ENCODE peak calls at places on chromosome 22, in four cellular contexts. One of them, this sample, is unnamed.

GRCh38 chr22:43313497-43314474 is 29.4 kb downstream of the SCUBE1 start:
- ATAC-seq in lower lobe of right lung: peak; percentile 74
- ATAC-seq in left lung: peak; percentile 74
- ATAC-seq in RWPE2: no peak
- ATAC-seq in this sample: peak; percentile 61

GRCh38 chr22:42624551-42625106 is 9.9 kb upstream of the POLDIP3 start:
- ATAC-seq in left lung: no peak
- ATAC-seq in RWPE2: no peak
- ATAC-seq in lower lobe of right lung: no peak
- ATAC-seq in this sample: no peak

GRCh38 chr22:26484360-26484706 is 656 bp downstream of the SRRD start:
- ATAC-seq in RWPE2: no peak
- ATAC-seq in lower lobe of right lung: no peak
- ATAC-seq in left lung: no peak
- ATAC-seq in this sample: no peak

GRCh38 chr22:29879738-29880137 is 3.2 kb upstream of the MTMR3 start:
- ATAC-seq in left lung: no peak
- ATAC-seq in lower lobe of right lung: no peak
- ATAC-seq in RWPE2: no peak
- ATAC-seq in this sample: no peak

GRCh38 chr22:50308597-50308935 is 1.1 kb upstream of the PLXNB2 start:
- ATAC-seq in left lung: peak; percentile 6
- ATAC-seq in RWPE2: no peak
- ATAC-seq in lower lobe of right lung: peak; percentile 44
- ATAC-seq in this sample: peak; percentile 58

GRCh38 chr22:25772288-25772687 is 30.3 kb downstream of the MYO18B start:
- ATAC-seq in left lung: no peak
- ATAC-seq in RWPE2: no peak
- ATAC-seq in lower lobe of right lung: no peak
- ATAC-seq in this sample: no peak

GRCh38 chr22:22940961-22941605 is 53.5 kb downstream of the IGLL5 start:
- ATAC-seq in RWPE2: no peak
- ATAC-seq in left lung: no peak
- ATAC-seq in lower lobe of right lung: no peak
- ATAC-seq in this sample: no peak

GRCh38 chr22:28710112-28710888 is 30.7 kb upstream of the TTC28 start:
- ATAC-seq in RWPE2: peak; percentile 89
- ATAC-seq in lower lobe of right lung: no peak
- ATAC-seq in left lung: peak; percentile 56
- ATAC-seq in this sample: no peak

GRCh38 chr22:42938449-42938848 is 76.5 kb downstream of the PACSIN2 start:
- ATAC-seq in lower lobe of right lung: peak; percentile 59
- ATAC-seq in left lung: peak; percentile 13
- ATAC-seq in RWPE2: no peak
- ATAC-seq in this sample: no peak

GRCh38 chr22:19767427-19768380 is 7.1 kb downstream of the TBX1 start:
- ATAC-seq in lower lobe of right lung: peak; percentile 8
- ATAC-seq in RWPE2: peak; percentile 15
- ATAC-seq in left lung: peak; percentile 35
- ATAC-seq in this sample: peak; percentile 44

GRCh38 chr22:29917052-29917902 is 34.3 kb downstream of the MTMR3 start:
- ATAC-seq in lower lobe of right lung: no peak
- ATAC-seq in left lung: no peak
- ATAC-seq in RWPE2: no peak
- ATAC-seq in this sample: peak; percentile 72

GRCh38 chr22:36413022-36413770 is 25.4 kb upstream of the MYH9 start:
- ATAC-seq in lower lobe of right lung: no peak
- ATAC-seq in RWPE2: no peak
- ATAC-seq in left lung: no peak
- ATAC-seq in this sample: no peak

GRCh38 chr22:38097557-38098409 is 12.7 kb downstream of the BAIAP2L2 start:
- ATAC-seq in left lung: peak; percentile 29
- ATAC-seq in RWPE2: no peak
- ATAC-seq in lower lobe of right lung: peak; percentile 49
- ATAC-seq in this sample: no peak

GRCh38 chr22:29627196-29627535 is 23.7 kb downstream of the NF2 start:
- ATAC-seq in RWPE2: no peak
- ATAC-seq in left lung: no peak
- ATAC-seq in lower lobe of right lung: no peak
- ATAC-seq in this sample: no peak

GRCh38 chr22:21677606-21678443 is 12.0 kb downstream of the PPIL2 start:
- ATAC-seq in lower lobe of right lung: no peak
- ATAC-seq in left lung: no peak
- ATAC-seq in RWPE2: no peak
- ATAC-seq in this sample: no peak

GRCh38 chr22:35596821-35597220 is 20.3 kb downstream of the MB start:
- ATAC-seq in lower lobe of right lung: no peak
- ATAC-seq in left lung: no peak
- ATAC-seq in RWPE2: no peak
- ATAC-seq in this sample: no peak

DNA sequence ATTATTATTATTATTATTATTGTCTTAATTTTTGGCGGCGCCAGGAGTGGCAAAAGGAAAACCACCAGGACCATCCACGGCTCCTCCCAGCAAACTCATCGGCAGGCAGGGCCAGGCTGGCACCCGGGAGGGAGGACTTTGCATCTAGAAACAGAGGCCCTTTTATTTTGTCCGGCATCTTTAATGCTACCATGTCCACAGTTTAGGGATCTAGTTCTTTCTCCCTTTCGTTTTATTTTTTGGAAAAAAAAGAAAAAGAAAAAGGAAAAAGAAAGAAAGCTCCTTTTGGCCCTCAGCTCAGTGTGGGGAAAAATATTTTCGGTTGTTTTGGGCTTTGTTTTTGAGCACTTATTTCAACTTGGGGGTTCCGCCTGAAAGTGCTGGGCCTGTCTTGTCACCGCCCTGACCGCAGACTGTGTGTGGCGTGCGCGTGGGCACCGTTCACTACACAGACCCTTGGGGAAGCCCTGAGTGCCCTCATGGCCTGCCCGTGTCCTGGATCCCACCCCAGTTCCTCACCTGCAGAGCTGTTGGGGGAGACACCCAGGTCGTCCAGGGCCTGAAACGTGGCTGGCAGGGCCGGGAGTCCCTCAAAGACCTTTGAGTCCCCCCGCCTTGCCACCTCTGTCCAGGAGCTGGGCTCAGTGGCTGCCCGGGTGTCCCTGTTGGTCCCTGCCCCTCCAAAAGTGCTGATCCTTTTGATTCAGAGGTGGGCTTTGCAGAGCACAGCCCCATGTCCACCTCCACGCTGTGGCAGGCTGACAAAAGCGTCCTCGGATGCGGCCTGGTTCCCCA is 69.1 kb upstream of the PPARA start:
- ATAC-seq in left lung: no peak
- ATAC-seq in RWPE2: no peak
- ATAC-seq in lower lobe of right lung: no peak
- ATAC-seq in this sample: no peak
- H3K4me3 ChIP-seq in left lung: peak overlapping the region; percentile 75
- H3K4me3 ChIP-seq in RWPE2: peak overlapping the region; percentile 64
- H3K4me3 ChIP-seq in lower lobe of right lung: peak overlapping the region; percentile 93
- H3K4me3 ChIP-seq in this sample: peak overlapping the region; percentile 91

DNA sequence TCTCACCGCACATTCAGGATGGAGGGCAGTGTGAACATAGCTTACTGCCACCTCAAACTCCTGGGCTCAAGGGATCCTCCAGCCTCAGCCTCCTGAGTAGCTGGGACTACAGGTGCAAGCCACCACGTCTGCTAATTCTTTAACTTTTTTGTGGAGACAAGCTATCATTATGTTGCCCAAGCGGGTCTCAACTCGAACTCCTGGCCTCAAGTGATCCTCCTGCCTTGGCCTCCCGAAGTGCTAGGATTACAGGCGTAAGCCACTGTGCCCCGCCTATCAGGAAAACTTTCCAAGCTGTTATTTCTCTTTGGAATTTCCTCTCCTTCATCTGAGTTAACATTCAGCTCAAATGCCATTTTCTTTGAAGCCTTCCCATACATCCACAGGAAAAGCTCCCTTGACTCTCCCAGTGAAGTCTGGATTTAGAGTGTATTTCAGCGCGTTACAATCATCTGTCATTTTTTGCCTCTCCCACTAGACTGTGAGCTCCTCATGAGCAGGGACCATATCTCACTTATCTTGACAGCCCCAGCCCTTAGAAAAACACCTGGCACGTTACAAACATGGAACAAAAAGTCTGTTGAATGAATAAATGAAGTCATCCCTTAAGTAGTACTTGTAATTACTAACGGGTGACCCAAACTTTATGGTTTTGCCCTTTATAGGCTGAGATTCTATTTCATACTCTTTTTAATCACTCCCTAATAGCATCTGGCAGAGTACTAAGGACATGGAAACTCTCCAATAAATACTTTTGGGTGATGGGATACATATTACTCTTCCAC is 2.2 kb downstream of the MRTFA start:
- ATAC-seq in left lung: no peak
- ATAC-seq in RWPE2: no peak
- ATAC-seq in lower lobe of right lung: no peak
- ATAC-seq in this sample: no peak
- H3K4me3 ChIP-seq in left lung: peak overlapping the region; percentile 96
- H3K4me3 ChIP-seq in RWPE2: peak overlapping the region; percentile 92
- H3K4me3 ChIP-seq in lower lobe of right lung: peak overlapping the region; percentile 80
- H3K4me3 ChIP-seq in this sample: peak overlapping the region; percentile 98

DNA sequence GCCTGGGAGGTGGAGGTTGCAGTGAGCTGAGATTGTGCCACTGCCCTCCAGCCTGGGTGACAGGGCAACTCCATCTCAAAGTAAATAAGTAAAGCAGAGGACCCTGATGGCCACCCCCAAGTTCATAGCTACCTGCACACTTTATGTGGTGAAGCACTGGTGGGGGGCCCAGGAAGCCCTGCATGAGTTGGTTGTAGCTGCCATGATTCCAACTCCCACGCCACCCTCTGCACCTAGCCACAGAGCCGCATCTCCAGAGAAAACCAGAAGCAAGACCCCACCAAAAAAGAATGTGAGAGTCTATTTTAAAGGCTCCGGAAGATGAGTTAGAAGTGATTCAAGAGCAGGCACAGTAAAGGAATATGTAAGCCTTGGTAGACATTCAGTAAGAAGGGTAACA is 20.4 kb upstream of the TMA7B start:
- ATAC-seq in lower lobe of right lung: no peak
- ATAC-seq in left lung: no peak
- ATAC-seq in RWPE2: no peak
- ATAC-seq in this sample: no peak
- H3K4me3 ChIP-seq in lower lobe of right lung: no peak overlapping the region
- H3K4me3 ChIP-seq in left lung: no peak overlapping the region
- H3K4me3 ChIP-seq in RWPE2: no peak overlapping the region
- H3K4me3 ChIP-seq in this sample: no peak overlapping the region

GRCh38 chr22:17638182-17638431 is 450 bp upstream of the BCL2L13 start:
- ATAC-seq in RWPE2: peak; percentile 56
- ATAC-seq in lower lobe of right lung: no peak
- ATAC-seq in left lung: peak; percentile 63
- ATAC-seq in this sample: peak; percentile 59

GRCh38 chr22:17633998-17634323 is 4.6 kb upstream of the BCL2L13 start:
- ATAC-seq in lower lobe of right lung: no peak
- ATAC-seq in RWPE2: no peak
- ATAC-seq in left lung: no peak
- ATAC-seq in this sample: no peak

GRCh38 chr22:17638432-17639237 is at the start of gene BCL2L13:
- ATAC-seq in RWPE2: peak; percentile 87
- ATAC-seq in left lung: peak; percentile 98
- ATAC-seq in lower lobe of right lung: peak; percentile 98
- ATAC-seq in this sample: peak; percentile 98

GRCh38 chr22:17634696-17635095 is 3.9 kb upstream of the BCL2L13 start:
- ATAC-seq in left lung: no peak
- ATAC-seq in lower lobe of right lung: no peak
- ATAC-seq in RWPE2: no peak
- ATAC-seq in this sample: no peak

DNA sequence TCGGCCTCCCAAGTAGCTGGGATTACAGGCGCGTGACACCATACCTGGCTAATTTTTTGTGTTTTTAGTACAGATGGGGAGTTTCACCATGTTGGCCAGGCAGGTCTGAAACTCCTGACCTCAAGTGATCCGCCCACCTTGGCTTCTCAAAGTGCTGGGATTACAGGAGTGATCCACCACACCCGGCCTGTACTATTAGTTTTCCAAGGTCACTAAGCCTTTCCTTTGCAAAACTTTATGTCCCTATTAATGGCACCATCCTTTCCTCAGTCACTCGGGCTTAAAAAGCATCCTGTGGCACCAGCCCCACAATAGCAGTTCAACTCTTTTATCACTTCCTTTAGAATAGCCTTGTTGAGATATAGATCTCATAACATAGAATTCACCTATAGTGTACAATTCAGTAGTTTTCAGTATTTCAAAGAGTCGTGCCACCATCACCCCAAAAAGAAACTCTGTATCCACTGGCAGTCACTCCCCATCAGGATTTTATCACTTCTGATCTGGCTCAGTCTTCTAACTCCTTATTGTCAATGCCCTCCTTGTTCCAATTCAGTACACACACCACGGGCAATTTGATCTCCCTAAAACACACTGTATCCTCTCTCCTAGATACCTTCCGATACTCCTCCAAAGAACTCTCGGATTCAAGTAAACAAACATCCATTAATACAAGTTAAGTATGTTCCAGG is 921 bp upstream of the BCL2L13 start:
- ATAC-seq in left lung: no peak
- ATAC-seq in lower lobe of right lung: no peak
- ATAC-seq in RWPE2: no peak
- ATAC-seq in this sample: no peak
- H3K4me3 ChIP-seq in left lung: peak overlapping the region; percentile 82
- H3K4me3 ChIP-seq in lower lobe of right lung: peak overlapping the region; percentile 75
- H3K4me3 ChIP-seq in RWPE2: peak overlapping the region; percentile 72
- H3K4me3 ChIP-seq in this sample: peak overlapping the region; percentile 74

GRCh38 chr22:24102366-24103200 is 78.7 kb upstream of the SUSD2 start:
- ATAC-seq in left lung: no peak
- ATAC-seq in RWPE2: no peak
- ATAC-seq in lower lobe of right lung: no peak
- ATAC-seq in this sample: no peak

GRCh38 chr22:24105661-24106060 is 75.6 kb upstream of the SUSD2 start:
- ATAC-seq in left lung: no peak
- ATAC-seq in RWPE2: no peak
- ATAC-seq in lower lobe of right lung: no peak
- ATAC-seq in this sample: no peak

GRCh38 chr22:24106385-24107381 is 74.6 kb upstream of the SUSD2 start:
- ATAC-seq in lower lobe of right lung: peak; percentile 31
- ATAC-seq in left lung: peak; percentile 54
- ATAC-seq in RWPE2: no peak
- ATAC-seq in this sample: no peak

GRCh38 chr22:24105018-24105360 is 76.3 kb upstream of the SUSD2 start:
- ATAC-seq in lower lobe of right lung: no peak
- ATAC-seq in left lung: no peak
- ATAC-seq in RWPE2: no peak
- ATAC-seq in this sample: peak; percentile 65

DNA sequence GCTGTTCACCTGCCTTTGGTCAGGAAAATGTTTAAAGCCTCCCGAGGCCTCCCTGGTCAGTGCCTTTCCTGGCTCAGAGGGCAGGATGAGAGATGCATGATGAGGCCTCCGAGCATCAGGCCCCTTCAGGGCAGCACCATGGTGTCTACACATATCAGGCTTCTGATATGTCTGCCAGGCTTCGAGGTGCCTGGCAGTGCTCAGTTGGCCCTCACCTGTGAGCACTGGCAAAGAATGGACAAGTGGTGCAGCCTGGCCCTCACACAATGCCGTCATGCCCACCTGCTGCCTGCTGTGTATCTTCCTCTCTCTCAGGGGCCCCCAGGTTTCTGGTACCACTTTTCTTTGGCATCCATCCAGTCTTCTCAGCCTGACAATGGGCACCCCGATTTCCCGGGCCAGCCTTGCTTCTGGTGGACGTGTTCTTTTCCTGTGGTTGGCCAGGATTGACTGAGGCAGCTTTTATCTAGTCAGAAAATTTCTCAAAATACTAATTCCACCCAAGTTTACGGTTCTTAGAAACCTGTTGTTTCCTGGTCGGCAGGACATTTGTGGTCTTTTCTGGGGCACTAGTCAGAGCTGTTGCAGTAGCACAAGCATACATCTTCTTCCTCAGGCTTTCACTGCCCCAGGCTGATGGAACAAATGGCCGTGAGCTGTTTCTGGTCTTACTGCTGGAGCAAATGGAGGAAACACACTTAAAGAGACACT is 76.8 kb upstream of the SUSD2 start:
- ATAC-seq in lower lobe of right lung: no peak
- ATAC-seq in RWPE2: no peak
- ATAC-seq in left lung: no peak
- ATAC-seq in this sample: no peak
- H3K4me3 ChIP-seq in lower lobe of right lung: no peak overlapping the region
- H3K4me3 ChIP-seq in RWPE2: no peak overlapping the region
- H3K4me3 ChIP-seq in left lung: no peak overlapping the region
- H3K4me3 ChIP-seq in this sample: no peak overlapping the region

This sample was measured in gastroesophageal sphincter.